ENCODE peak calls at places on chromosomes 16 and 17, in six cellular contexts. R is HCT116, W is GM12878, K is K562, V is SK-N-SH, B is HepG2. S is an unnamed sample. For H3K79me2, the result is how much of the 10 kb centered on the place peaks cover.

GRCh38 chr17:80678621-80679020 is 134.0 kb downstream of the RPTOR start:
- DNase-seq in R (no peak), W (no peak), K (no peak), V (no peak), B (no peak), S (no peak)

GRCh38 chr16:47469227-47469626 is 8.1 kb downstream of the PHKB start:
- DNase-seq in R (no peak), W (no peak), K (no peak), V (no peak), B (no peak), S (no peak)

GRCh38 chr17:82872591-82873520 is 33.0 kb upstream of the ZNF750 start:
- DNase-seq in R (no peak), W (no peak), K (no peak), V (no peak), B (no peak), S (no peak)

GRCh38 chr17:39634384-39634871 is 2.5 kb upstream of the STARD3 start:
- DNase-seq in R (no peak), W (no peak), K (peak), V (peak), B (no peak), S (peak)

GRCh38 chr16:54411555-54411954 is 125.0 kb upstream of the IRX3 start:
- DNase-seq in R (no peak), W (no peak), K (no peak), V (no peak), B (no peak), S (peak)

GRCh38 chr16:49491736-49492089 is 118.1 kb downstream of the C16orf78 start:
- DNase-seq in R (peak), W (no peak), K (no peak), V (no peak), B (no peak), S (peak)

GRCh38 chr16:11218324-11218962 is 37.6 kb downstream of the SOCS1 start:
- DNase-seq in R (no peak), W (no peak), K (peak), V (no peak), B (no peak), S (peak)

GRCh38 chr16:82016268-82016667 is 5.0 kb upstream of the SDR42E1 start:
- DNase-seq in R (peak), W (no peak), K (peak), V (peak), B (no peak), S (peak)

GRCh38 chr16:26430618-26431017 is 636.1 kb upstream of the C16orf82 start:
- DNase-seq in R (no peak), W (no peak), K (no peak), V (no peak), B (no peak), S (no peak)

GRCh38 chr17:36673637-36674277 is 72.4 kb downstream of the MRM1 start:
- DNase-seq in R (no peak), W (no peak), K (no peak), V (no peak), B (no peak), S (no peak)

DNA sequence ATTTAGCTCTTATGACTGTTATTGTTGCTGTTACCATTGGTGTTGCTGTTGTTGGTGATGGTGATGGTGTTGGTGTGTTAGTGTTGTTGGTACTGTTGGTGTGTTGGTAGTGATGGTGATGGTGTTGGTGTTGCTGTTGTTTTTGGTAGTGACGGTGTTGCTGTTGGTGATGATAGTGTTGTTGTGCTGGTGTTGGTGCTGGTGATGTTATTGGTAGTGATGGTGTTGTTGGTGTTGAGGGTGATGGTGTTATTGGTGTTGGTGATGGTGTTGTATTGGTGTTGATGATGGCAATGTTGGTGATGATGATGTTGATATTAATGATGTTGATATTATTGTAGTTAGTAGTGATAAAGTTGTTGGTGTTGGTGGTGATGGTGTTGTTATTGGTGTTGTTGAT is 285.7 kb upstream of the FOXF1 start:
- DNase-seq in R (no peak), W (no peak), K (no peak), V (no peak), B (no peak), S (no peak)
- H3K79me2 ChIP-seq in R (under half), W (under half), K (under half), V (under half), B (under half), S (under half)

DNA sequence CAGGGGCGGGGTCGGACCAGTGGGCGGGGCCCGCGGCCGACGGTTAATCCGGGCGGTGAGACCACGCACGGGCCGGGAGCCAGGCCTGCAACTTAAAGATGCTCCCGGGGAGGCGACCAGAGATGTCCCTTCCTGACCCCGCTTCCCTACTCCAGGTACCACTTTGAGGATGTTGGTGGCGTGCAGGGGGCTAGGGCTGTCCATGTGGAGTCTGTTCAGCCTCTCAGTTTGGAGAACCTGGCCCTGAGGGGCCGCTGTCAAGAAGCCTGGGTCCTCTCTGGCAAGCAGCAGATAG is 580 bp downstream of the RANGRF start:
- DNase-seq in R (peak), W (no peak), K (no peak), V (no peak), B (no peak), S (peak)
- TF ChIP-seq REST in R (no peak), W (no peak), K (no peak), V (no peak), B (no peak), S (no peak)

DNA sequence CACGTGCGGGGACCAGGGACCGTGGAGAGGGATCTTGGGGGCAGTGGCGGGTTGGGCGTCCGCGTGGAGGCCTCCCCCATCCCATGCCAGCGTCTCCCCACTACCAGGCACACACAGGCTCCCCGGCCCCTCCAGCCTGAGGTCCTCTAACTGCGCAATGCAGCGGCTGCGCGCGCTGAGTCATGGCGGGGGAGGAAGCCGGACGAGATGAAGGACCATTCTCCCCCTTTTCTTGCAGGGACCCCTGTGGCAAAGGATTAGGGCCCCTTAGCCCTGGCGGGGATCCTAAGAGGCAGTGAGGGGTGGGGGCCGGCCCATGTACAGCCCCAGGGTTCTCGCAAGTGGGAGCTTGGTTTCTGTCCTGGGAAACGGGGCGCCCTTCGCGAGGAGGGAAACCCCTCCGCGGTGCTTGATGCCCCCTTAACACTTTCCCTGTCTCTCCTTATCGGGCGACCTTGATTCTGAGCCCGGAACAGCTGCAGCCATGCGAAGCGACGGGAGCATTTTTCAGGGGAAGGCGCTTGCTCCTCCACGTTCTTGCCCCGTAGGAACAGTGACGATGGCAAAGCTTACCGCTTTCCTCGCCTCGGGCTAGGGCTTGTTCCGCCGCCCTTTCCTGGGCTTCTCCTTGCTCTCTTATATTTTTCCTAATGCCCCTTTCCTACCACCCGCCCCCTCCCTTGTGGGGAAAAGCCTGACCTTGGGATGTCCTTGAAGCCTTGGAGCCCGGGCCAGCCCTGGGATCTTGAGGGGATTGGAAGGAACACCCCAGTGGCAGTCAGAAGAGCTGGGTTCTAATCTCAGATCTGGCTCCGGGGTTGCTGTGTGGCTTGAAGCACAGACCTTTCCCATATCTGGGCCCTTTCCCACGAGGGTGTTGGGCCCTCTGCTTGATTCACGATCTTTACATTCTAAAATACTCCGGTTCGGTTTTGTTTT is 652 bp downstream of the ALDOA start:
- DNase-seq in R (no peak), W (no peak), K (peak), V (peak), B (no peak), S (peak)
- H3K79me2 ChIP-seq in R (half or more), W (half or more), K (half or more), V (half or more), B (half or more), S (under half)

GRCh38 chr17:10171581-10171981 is 26.8 kb downstream of the GAS7 start:
- DNase-seq in R (no peak), W (no peak), K (no peak), V (no peak), B (no peak), S (no peak)
- TF ChIP-seq REST in R (no peak), W (no peak), K (no peak), V (no peak), B (no peak), S (no peak)

DNA sequence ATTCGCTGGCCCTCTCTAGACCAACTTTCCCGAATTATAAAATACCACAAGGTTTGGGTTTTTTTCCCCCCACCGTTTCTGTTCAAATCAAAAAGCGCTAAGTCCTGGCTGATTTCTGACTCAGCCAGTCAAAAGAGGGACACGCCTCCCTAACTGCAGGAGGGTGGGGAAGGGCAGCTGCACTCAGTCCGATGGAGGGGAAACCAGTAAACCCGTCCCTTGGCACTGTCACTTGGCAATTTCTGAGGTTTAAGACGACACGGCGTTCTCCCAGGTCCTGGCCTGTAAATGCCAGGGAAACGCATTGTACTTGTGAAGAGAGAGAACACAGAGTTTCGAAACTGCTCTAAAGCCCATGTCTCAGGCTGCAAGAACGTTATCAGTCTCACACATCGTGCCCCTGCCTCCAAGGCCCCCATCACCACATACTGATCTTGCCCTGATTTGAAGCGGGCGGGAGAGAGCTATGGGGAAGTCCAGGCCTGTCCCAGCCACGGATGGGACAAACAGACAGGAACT is 57.9 kb downstream of the ZFHX3 start:
- DNase-seq in R (peak), W (no peak), K (no peak), V (no peak), B (no peak), S (peak)
- H3K79me2 ChIP-seq in R (under half), W (under half), K (under half), V (half or more), B (half or more), S (under half)

GRCh38 chr17:32489320-32490100 is 2.7 kb downstream of the CDK5R1 start:
- DNase-seq in R (no peak), W (no peak), K (no peak), V (no peak), B (no peak), S (no peak)

GRCh38 chr17:32492281-32492623 is 5.5 kb downstream of the CDK5R1 start:
- DNase-seq in R (no peak), W (no peak), K (no peak), V (no peak), B (no peak), S (no peak)

GRCh38 chr17:32492648-32493289 is 6.0 kb downstream of the CDK5R1 start:
- DNase-seq in R (no peak), W (no peak), K (no peak), V (no peak), B (no peak), S (no peak)

GRCh38 chr17:32490101-32490482 is 3.3 kb downstream of the CDK5R1 start:
- DNase-seq in R (no peak), W (no peak), K (no peak), V (peak), B (no peak), S (peak)

GRCh38 chr17:32491371-32492280 is 4.8 kb downstream of the CDK5R1 start:
- DNase-seq in R (no peak), W (no peak), K (peak), V (peak), B (no peak), S (no peak)
- TF ChIP-seq REST in R (no peak), W (no peak), K (no peak), V (no peak), B (no peak), S (no peak)

GRCh38 chr16:85176541-85177447 is 64.5 kb upstream of the CIBAR2 start:
- DNase-seq in R (no peak), W (no peak), K (peak), V (peak), B (no peak), S (no peak)

GRCh38 chr16:85175724-85176233 is 63.5 kb upstream of the CIBAR2 start:
- DNase-seq in R (no peak), W (no peak), K (no peak), V (no peak), B (no peak), S (no peak)

GRCh38 chr16:85173981-85174751 is 61.9 kb upstream of the CIBAR2 start:
- DNase-seq in R (peak), W (no peak), K (no peak), V (peak), B (peak), S (peak)

GRCh38 chr16:85173077-85173980 is 61.1 kb upstream of the CIBAR2 start:
- DNase-seq in R (peak), W (no peak), K (peak), V (peak), B (no peak), S (no peak)

GRCh38 chr16:85174871-85175723 is 62.8 kb upstream of the CIBAR2 start:
- DNase-seq in R (no peak), W (no peak), K (no peak), V (no peak), B (no peak), S (no peak)
- H3K79me2 ChIP-seq in R (half or more), W (under half), K (half or more), V (half or more), B (under half), S (half or more)

DNA sequence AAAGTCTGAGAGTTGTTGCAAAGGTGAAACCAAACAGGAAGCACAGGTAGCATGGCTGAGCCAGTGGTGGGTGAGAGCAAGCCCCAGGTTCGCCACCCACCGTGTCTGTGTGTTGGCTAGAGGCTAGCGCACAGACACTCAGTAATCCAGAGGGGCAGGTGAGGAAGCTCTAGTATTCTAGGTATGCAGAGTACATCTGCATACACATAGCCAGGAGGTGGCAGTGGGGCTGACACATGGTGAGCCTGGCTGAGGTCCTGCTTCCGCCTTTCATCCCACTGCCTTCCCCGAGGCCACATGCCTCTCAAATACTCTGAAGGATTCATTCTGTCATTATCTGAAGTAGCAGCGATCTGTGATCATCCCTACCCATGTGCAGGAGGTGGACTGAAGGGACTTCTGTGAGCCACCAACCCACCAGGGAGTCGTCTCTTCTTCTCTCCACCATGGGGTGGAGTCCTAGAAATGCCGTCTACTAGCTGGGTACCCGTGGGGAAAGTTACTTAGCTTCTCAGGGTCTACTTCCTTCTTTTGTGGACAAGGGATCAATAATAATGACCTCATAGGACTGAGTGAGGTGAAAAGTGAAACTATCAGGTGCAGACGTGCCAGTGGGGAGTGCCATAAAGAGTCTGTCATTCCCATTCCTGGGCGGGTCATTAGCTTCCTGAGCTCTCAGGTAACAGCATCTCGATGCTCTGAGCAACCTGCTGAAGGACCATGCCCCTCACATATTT is 36.0 kb upstream of the ICAM2 start:
- DNase-seq in R (no peak), W (peak), K (no peak), V (no peak), B (no peak), S (peak)
- TF ChIP-seq REST in R (no peak), W (no peak), K (no peak), V (no peak), B (no peak), S (no peak)